ENCODE peak calls at places on chromosome 15, in five cellular contexts. Y is fibroblast of lung, I is endodermal cell, N is IMR-90, U is K562. R is an unnamed sample.
A peak's percentile ranks its signal among the peaks of the same experiment; 100 is the strongest.

GRCh38 chr15:58556541-58556940 is 124.8 kb downstream of the LIPC start:
- DNase-seq in Y (no peak), I (no peak), N (no peak), U (no peak), R (no peak)

GRCh38 chr15:101615414-101615985 is 36.7 kb downstream of the TM2D3 start:
- DNase-seq in Y (no peak), I (no peak), N (no peak), U (no peak), R (no peak)

GRCh38 chr15:69082041-69082502 is 67.6 kb downstream of the NOX5 start:
- DNase-seq in Y (peak; percentile 91), I (no peak), N (peak; percentile 83), U (no peak), R (no peak)

GRCh38 chr15:76197703-76198455 is 113.4 kb downstream of the ETFA start:
- DNase-seq in Y (no peak), I (peak; percentile 43), N (no peak), U (no peak), R (no peak)

GRCh38 chr15:69629631-69630161 is 177.1 kb downstream of the RPLP1 start:
- DNase-seq in Y (no peak), I (no peak), N (no peak), U (no peak), R (no peak)

GRCh38 chr15:68228143-68228970 is 1.2 kb downstream of the CLN6 start:
- DNase-seq in Y (no peak), I (peak; percentile 68), N (no peak), U (peak; percentile 28), R (peak; percentile 63)

GRCh38 chr15:48548376-48548775 is 97.1 kb downstream of the FBN1 start:
- DNase-seq in Y (peak; percentile 48), I (no peak), N (no peak), U (no peak), R (no peak)

GRCh38 chr15:70494861-70495571 is 268.3 kb downstream of the UACA start:
- DNase-seq in Y (peak; percentile 91), I (peak; percentile 65), N (peak; percentile 96), U (no peak), R (no peak)

GRCh38 chr15:100902436-100903190 is 16.5 kb upstream of the LRRK1 start:
- DNase-seq in Y (peak; percentile 77), I (peak; percentile 28), N (peak; percentile 89), U (no peak), R (no peak)

GRCh38 chr15:93179072-93179471 is 90.1 kb upstream of the RGMA start:
- DNase-seq in Y (no peak), I (no peak), N (no peak), U (peak; percentile 16), R (peak; percentile 79)

GRCh38 chr15:73631915-73632669 is 1.1 kb downstream of the NPTN start:
- DNase-seq in Y (peak; percentile 72), I (peak; percentile 79), N (peak; percentile 59), U (peak; percentile 15), R (peak; percentile 61)

GRCh38 chr15:43799209-43799944 is 643 bp downstream of the SERINC4 start:
- DNase-seq in Y (no peak), I (peak; percentile 61), N (no peak), U (no peak), R (peak; percentile 84)

GRCh38 chr15:42141246-42141645 is 15.2 kb downstream of the PLA2G4F start:
- DNase-seq in Y (no peak), I (no peak), N (no peak), U (no peak), R (no peak)

GRCh38 chr15:71559098-71559497 is 251.3 kb upstream of the NR2E3 start:
- DNase-seq in Y (peak; percentile 53), I (no peak), N (peak; percentile 81), U (no peak), R (no peak)

GRCh38 chr15:95017950-95018349 is 786.6 kb downstream of the MCTP2 start:
- DNase-seq in Y (no peak), I (peak; percentile 92), N (no peak), U (no peak), R (no peak)

GRCh38 chr15:68186671-68187397 is 18.3 kb downstream of the CALML4 start:
- DNase-seq in Y (peak; percentile 89), I (no peak), N (peak; percentile 87), U (no peak), R (no peak)

GRCh38 chr15:70013647-70014310 is 83.9 kb downstream of the TLE3 start:
- DNase-seq in Y (no peak), I (peak; percentile 28), N (no peak), U (no peak), R (no peak)

GRCh38 chr15:85142324-85142723 is 160.7 kb downstream of the PDE8A start:
- DNase-seq in Y (peak; percentile 66), I (no peak), N (peak; percentile 75), U (no peak), R (no peak)

GRCh38 chr15:77192451-77192850 is 121.5 kb upstream of the TSPAN3 start:
- DNase-seq in Y (no peak), I (no peak), N (no peak), U (no peak), R (no peak)

GRCh38 chr15:77446840-77447390 is 26.2 kb downstream of the HMG20A start:
- DNase-seq in Y (no peak), I (no peak), N (no peak), U (no peak), R (no peak)

DNA sequence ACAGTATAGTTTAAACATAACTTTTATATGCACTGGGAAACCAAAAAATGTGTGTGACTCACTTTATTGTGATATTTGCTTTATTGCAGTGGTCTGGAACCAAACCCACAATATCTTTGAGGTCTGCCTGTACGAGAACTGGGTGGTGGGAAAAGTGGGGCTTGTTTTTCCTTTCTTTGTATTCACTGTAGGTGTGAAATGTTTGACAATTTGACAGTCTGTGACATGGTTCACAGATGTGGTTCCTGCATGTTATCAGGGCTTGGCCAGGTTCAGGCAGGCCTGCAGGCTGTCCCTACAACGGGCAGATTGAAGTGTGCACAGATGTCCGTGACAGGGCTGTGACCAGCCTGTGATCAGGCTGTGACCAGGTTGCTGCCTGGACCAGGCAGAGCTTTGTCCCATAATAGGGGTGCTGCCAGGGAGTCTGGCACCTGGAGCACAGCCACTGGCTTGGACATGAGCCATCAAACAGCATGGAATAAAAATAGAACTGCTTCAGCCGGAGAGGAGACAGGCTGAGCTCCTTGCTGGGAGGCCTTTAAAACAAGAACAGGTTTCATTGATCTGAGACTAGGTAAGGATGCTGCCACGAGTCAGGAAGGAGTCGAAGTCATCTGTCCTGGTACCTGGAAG is 61.0 kb downstream of the KLF13 start:
- DNase-seq in Y (no peak), I (no peak), N (peak; percentile 18), U (no peak), R (no peak)
- H3K9ac ChIP-seq in Y (no peak overlapping the region), I (no peak overlapping the region), N (no peak overlapping the region), U (peak overlapping the region; percentile 47), R (no peak overlapping the region)

GRCh38 chr15:64865998-64866520 is 24.3 kb downstream of the PLEKHO2 start:
- DNase-seq in Y (peak; percentile 97), I (peak; percentile 83), N (peak; percentile 98), U (no peak), R (no peak)
- H3K9ac ChIP-seq in Y (no peak overlapping the region), I (no peak overlapping the region), N (peak overlapping the region; percentile 71), U (no peak overlapping the region), R (no peak overlapping the region)

DNA sequence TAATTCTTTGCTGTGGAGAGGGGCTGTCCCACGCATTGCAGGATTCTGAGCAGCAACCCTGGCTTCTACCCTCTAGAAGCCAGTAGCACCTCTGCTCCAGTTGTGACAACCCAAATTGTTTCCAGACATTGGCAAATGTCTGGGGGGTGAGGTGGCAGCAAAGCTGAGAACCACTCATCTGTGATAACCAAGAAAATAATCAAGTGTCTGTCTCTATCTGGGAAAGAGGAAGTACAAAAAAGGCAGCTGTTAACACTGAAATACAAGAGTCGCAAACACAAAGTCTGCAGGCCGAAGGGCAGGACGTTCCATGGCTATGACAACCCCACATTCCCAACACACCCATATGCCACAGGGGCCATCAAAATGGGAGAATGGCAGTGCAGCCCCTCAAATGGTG is 42.2 kb upstream of the GNB5 start:
- DNase-seq in Y (no peak), I (no peak), N (peak; percentile 12), U (no peak), R (peak; percentile 85)
- H3K9ac ChIP-seq in Y (no peak overlapping the region), I (no peak overlapping the region), N (no peak overlapping the region), U (no peak overlapping the region), R (peak overlapping the region; percentile 7)

GRCh38 chr15:26644948-26645347 is 127.9 kb downstream of the GABRB3 start:
- DNase-seq in Y (no peak), I (peak; percentile 22), N (no peak), U (no peak), R (no peak)
- H3K9ac ChIP-seq in Y (no peak overlapping the region), I (no peak overlapping the region), N (no peak overlapping the region), U (no peak overlapping the region), R (no peak overlapping the region)

GRCh38 chr15:39193611-39194010 is 387.3 kb upstream of the THBS1 start:
- DNase-seq in Y (no peak), I (no peak), N (no peak), U (no peak), R (no peak)

GRCh38 chr15:39191871-39192281 is 389.0 kb upstream of the THBS1 start:
- DNase-seq in Y (no peak), I (no peak), N (peak; percentile 61), U (no peak), R (no peak)

GRCh38 chr15:39192376-39192775 is 388.5 kb upstream of the THBS1 start:
- DNase-seq in Y (no peak), I (no peak), N (no peak), U (no peak), R (no peak)

GRCh38 chr15:39194431-39194830 is 386.4 kb upstream of the THBS1 start:
- DNase-seq in Y (peak; percentile 43), I (no peak), N (peak; percentile 65), U (no peak), R (no peak)

GRCh38 chr15:39192979-39193559 is 387.8 kb upstream of the THBS1 start:
- DNase-seq in Y (no peak), I (no peak), N (no peak), U (no peak), R (no peak)
- H3K9ac ChIP-seq in Y (no peak overlapping the region), I (no peak overlapping the region), N (no peak overlapping the region), U (no peak overlapping the region), R (no peak overlapping the region)

DNA sequence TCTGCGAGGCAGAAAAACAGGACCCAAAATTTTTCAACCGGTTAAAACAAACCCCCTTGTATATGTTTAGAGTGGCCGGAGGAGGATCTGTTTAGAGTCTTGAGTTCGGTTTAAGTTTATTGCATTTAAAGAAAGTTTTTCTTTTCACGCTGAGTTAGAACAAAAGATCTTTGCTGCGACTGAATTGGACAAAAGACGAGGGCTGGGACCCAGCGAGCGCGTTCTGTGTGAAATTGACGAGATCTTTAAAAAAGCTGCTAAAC is 9.8 kb downstream of the NR2F2 start:
- DNase-seq in Y (no peak), I (no peak), N (no peak), U (no peak), R (no peak)
- H3K9ac ChIP-seq in Y (peak overlapping the region; percentile 85), I (peak overlapping the region; percentile 76), N (peak overlapping the region; percentile 96), U (no peak overlapping the region), R (no peak overlapping the region)

GRCh38 chr15:60781211-60781713 is 302.3 kb upstream of the ICE2 start:
- DNase-seq in Y (no peak), I (no peak), N (no peak), U (no peak), R (no peak)

GRCh38 chr15:60777558-60777957 is 298.6 kb upstream of the ICE2 start:
- DNase-seq in Y (no peak), I (no peak), N (no peak), U (no peak), R (no peak)

GRCh38 chr15:60782316-60782715 is 303.4 kb upstream of the ICE2 start:
- DNase-seq in Y (peak; percentile 12), I (no peak), N (no peak), U (no peak), R (no peak)

GRCh38 chr15:60784855-60785254 is 305.9 kb upstream of the ICE2 start:
- DNase-seq in Y (no peak), I (no peak), N (no peak), U (no peak), R (no peak)

GRCh38 chr15:60780147-60780546 is 301.2 kb upstream of the ICE2 start:
- DNase-seq in Y (no peak), I (no peak), N (no peak), U (no peak), R (no peak)
- H3K9ac ChIP-seq in Y (no peak overlapping the region), I (no peak overlapping the region), N (no peak overlapping the region), U (no peak overlapping the region), R (no peak overlapping the region)

R was measured in Karpas-422.